ENCODE peak calls at places on chromosome 13, in six cellular contexts. N is HuH-7, A is NCI-H226, M is fibroblast of mammary gland, R is foreskin fibroblast, D is head of caudate nucleus. V is an unnamed sample.

GRCh38 chr13:40205771-40206240 is 460.6 kb downstream of the FOXO1 start:
- DNase-seq in N (no peak), A (no peak), M (no peak), R (no peak), D (no peak), V (no peak)

GRCh38 chr13:50589139-50589538 is 254.4 kb downstream of the DLEU7 start:
- DNase-seq in N (no peak), A (peak), M (peak), R (peak), D (no peak), V (no peak)

GRCh38 chr13:98299954-98300350 is 122.9 kb upstream of the RNF113B start:
- DNase-seq in N (no peak), A (no peak), M (peak), R (peak), D (no peak), V (no peak)

GRCh38 chr13:112569771-112570288 is 18.1 kb downstream of the TUBGCP3 start:
- DNase-seq in N (no peak), A (no peak), M (no peak), R (no peak), D (no peak), V (no peak)

GRCh38 chr13:101767096-101767495 is 314.6 kb downstream of the ITGBL1 start:
- DNase-seq in N (no peak), A (no peak), M (no peak), R (no peak), D (no peak), V (no peak)

GRCh38 chr13:110137677-110138008 is 169.3 kb downstream of the COL4A1 start:
- DNase-seq in N (peak), A (no peak), M (peak), R (no peak), D (peak), V (no peak)

GRCh38 chr13:41428155-41428554 is 29.2 kb upstream of the RGCC start:
- DNase-seq in N (no peak), A (no peak), M (no peak), R (no peak), D (peak), V (peak)

GRCh38 chr13:112896736-112897602 is 72.0 kb upstream of the MCF2L start:
- DNase-seq in N (no peak), A (no peak), M (no peak), R (no peak), D (no peak), V (no peak)

GRCh38 chr13:113219311-113219940 is 10.0 kb downstream of the CUL4A start:
- DNase-seq in N (no peak), A (no peak), M (peak), R (peak), D (no peak), V (no peak)

GRCh38 chr13:46119883-46120614 is 15.2 kb upstream of the CPB2 start:
- DNase-seq in N (no peak), A (peak), M (peak), R (peak), D (no peak), V (no peak)

GRCh38 chr13:113952151-113952982 is 21.5 kb downstream of the C13orf46 start:
- DNase-seq in N (no peak), A (no peak), M (no peak), R (no peak), D (no peak), V (no peak)

GRCh38 chr13:94706854-94707399 is 5.4 kb downstream of the SOX21 start:
- DNase-seq in N (no peak), A (no peak), M (no peak), R (no peak), D (peak), V (peak)

GRCh38 chr13:111483621-111483987 is 163.2 kb downstream of the TEX29 start:
- DNase-seq in N (no peak), A (no peak), M (no peak), R (no peak), D (no peak), V (no peak)

GRCh38 chr13:72141845-72142470 is 275.0 kb upstream of the DACH1 start:
- DNase-seq in N (no peak), A (no peak), M (peak), R (peak), D (no peak), V (peak)

GRCh38 chr13:98761126-98761978 is 8.9 kb upstream of the SLC15A1 start:
- DNase-seq in N (no peak), A (peak), M (peak), R (peak), D (no peak), V (no peak)